ENCODE peak calls at places on chromosomes 5 and 9, in four cellular contexts. One of them, this sample, is unnamed.
A peak's percentile ranks its signal among the peaks of the same experiment; 100 is the strongest.

GRCh38 chr5:95178046-95178651 is 106.7 kb downstream of the MCTP1 start:
- DNase-seq in SK-N-SH: no peak
- DNase-seq in GM12878: peak; percentile 12
- DNase-seq in K562: peak; percentile 17
- DNase-seq in this sample: peak; percentile 7

GRCh38 chr9:33129886-33130284 is 37.3 kb downstream of the B4GALT1 start:
- DNase-seq in K562: no peak
- DNase-seq in GM12878: no peak
- DNase-seq in SK-N-SH: no peak
- DNase-seq in this sample: no peak

GRCh38 chr5:63011158-63011557 is 432.5 kb downstream of the LRRC70 start:
- DNase-seq in GM12878: no peak
- DNase-seq in SK-N-SH: no peak
- DNase-seq in K562: no peak
- DNase-seq in this sample: no peak

GRCh38 chr5:45162974-45163373 is 354.2 kb downstream of the MRPS30 start:
- DNase-seq in SK-N-SH: no peak
- DNase-seq in K562: no peak
- DNase-seq in GM12878: no peak
- DNase-seq in this sample: no peak

GRCh38 chr5:158727771-158728311 is 371.9 kb downstream of the EBF1 start:
- DNase-seq in SK-N-SH: no peak
- DNase-seq in K562: no peak
- DNase-seq in GM12878: no peak
- DNase-seq in this sample: peak; percentile 1

GRCh38 chr9:91421022-91421765 is 2.4 kb downstream of the NFIL3 start:
- DNase-seq in K562: no peak
- DNase-seq in SK-N-SH: peak; percentile 87
- DNase-seq in GM12878: no peak
- DNase-seq in this sample: peak; percentile 36

GRCh38 chr5:7190727-7191126 is 205.2 kb upstream of the ADCY2 start:
- DNase-seq in K562: no peak
- DNase-seq in SK-N-SH: no peak
- DNase-seq in GM12878: no peak
- DNase-seq in this sample: no peak

GRCh38 chr5:146296245-146296644 is 42.4 kb upstream of the POU4F3 start:
- DNase-seq in GM12878: no peak
- DNase-seq in SK-N-SH: no peak
- DNase-seq in K562: no peak
- DNase-seq in this sample: no peak

GRCh38 chr5:146877783-146878470 is 630 bp downstream of the PPP2R2B start:
- DNase-seq in GM12878: no peak
- DNase-seq in SK-N-SH: peak; percentile 79
- DNase-seq in K562: no peak
- DNase-seq in this sample: no peak

GRCh38 chr9:113624721-113625120 is 161.2 kb downstream of the RGS3 start:
- DNase-seq in K562: no peak
- DNase-seq in GM12878: no peak
- DNase-seq in SK-N-SH: peak; percentile 60
- DNase-seq in this sample: no peak

GRCh38 chr5:135706893-135707292 is 127.6 kb upstream of the SLC25A48 start:
- DNase-seq in GM12878: no peak
- DNase-seq in SK-N-SH: no peak
- DNase-seq in K562: no peak
- DNase-seq in this sample: no peak

GRCh38 chr5:68962632-68963484 is 131.0 kb upstream of the SLC30A5 start:
- DNase-seq in SK-N-SH: peak; percentile 74
- DNase-seq in GM12878: no peak
- DNase-seq in K562: peak; percentile 65
- DNase-seq in this sample: peak; percentile 46

GRCh38 chr5:120258123-120258522 is 206.0 kb upstream of the PRR16 start:
- DNase-seq in GM12878: no peak
- DNase-seq in SK-N-SH: no peak
- DNase-seq in K562: no peak
- DNase-seq in this sample: no peak
- TF ChIP-seq NFIC in GM12878: no peak
- TF ChIP-seq NFIC in SK-N-SH: no peak
- TF ChIP-seq NFIC in K562: no peak
- TF ChIP-seq NFIC in this sample: no peak

DNA sequence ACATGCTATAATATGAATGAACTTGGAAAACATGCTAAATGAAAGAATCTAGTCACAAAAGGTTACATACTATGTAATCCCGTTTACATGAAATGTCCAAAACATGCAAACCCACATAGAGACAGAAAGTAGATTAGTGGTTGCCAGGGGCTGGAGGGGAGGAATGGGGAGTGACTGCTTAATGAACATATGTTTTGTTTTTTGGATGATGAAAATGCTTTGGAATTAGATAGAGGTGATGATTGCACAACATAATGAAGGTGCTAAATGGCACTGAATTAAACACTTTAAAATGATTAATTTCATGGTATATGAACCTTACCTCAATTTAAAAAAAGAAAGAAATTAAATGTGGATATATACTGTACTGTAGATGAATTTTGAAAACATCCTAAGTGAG is 17.6 kb upstream of the NDFIP1 start:
- DNase-seq in K562: no peak
- DNase-seq in GM12878: no peak
- DNase-seq in SK-N-SH: no peak
- DNase-seq in this sample: no peak
- TF ChIP-seq NFIC in K562: no peak
- TF ChIP-seq NFIC in GM12878: no peak
- TF ChIP-seq NFIC in SK-N-SH: no peak
- TF ChIP-seq NFIC in this sample: no peak

GRCh38 chr9:87447547-87448432 is 49.9 kb upstream of the DAPK1 start:
- DNase-seq in SK-N-SH: peak; percentile 40
- DNase-seq in K562: no peak
- DNase-seq in GM12878: no peak
- DNase-seq in this sample: no peak
- TF ChIP-seq NFIC in SK-N-SH: no peak
- TF ChIP-seq NFIC in K562: no peak
- TF ChIP-seq NFIC in GM12878: no peak
- TF ChIP-seq NFIC in this sample: no peak

GRCh38 chr5:38468202-38468656 is 88.2 kb downstream of the LIFR start:
- DNase-seq in K562: no peak
- DNase-seq in SK-N-SH: no peak
- DNase-seq in GM12878: no peak
- DNase-seq in this sample: peak; percentile 50
- TF ChIP-seq NFIC in K562: no peak
- TF ChIP-seq NFIC in SK-N-SH: peak; percentile 81
- TF ChIP-seq NFIC in GM12878: no peak
- TF ChIP-seq NFIC in this sample: no peak

GRCh38 chr5:14331377-14331776 is 188.2 kb downstream of the TRIO start:
- DNase-seq in GM12878: no peak
- DNase-seq in K562: no peak
- DNase-seq in SK-N-SH: no peak
- DNase-seq in this sample: no peak
- TF ChIP-seq NFIC in GM12878: no peak
- TF ChIP-seq NFIC in K562: no peak
- TF ChIP-seq NFIC in SK-N-SH: no peak
- TF ChIP-seq NFIC in this sample: no peak

DNA sequence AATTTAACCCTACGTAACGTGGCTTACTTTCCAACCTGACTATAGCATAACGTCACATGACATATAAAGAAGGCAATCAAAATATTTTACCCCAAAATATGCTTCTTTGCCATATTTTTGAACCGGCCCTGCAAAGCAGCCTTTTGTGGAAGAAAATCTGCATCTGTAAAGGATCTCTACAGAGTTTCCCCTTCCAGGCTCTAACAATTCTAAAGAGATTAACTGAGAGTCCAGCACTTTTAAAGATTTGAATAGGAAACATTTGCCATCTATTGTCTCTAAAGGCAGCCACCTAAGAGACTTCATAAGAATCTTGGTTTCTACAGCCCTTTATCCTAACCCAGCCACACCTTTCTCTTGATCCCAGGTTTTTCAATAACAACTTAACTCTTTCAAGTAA is 22.7 kb downstream of the AP3B1 start:
- DNase-seq in K562: no peak
- DNase-seq in GM12878: no peak
- DNase-seq in SK-N-SH: no peak
- DNase-seq in this sample: no peak
- TF ChIP-seq NFIC in K562: no peak
- TF ChIP-seq NFIC in GM12878: no peak
- TF ChIP-seq NFIC in SK-N-SH: no peak
- TF ChIP-seq NFIC in this sample: no peak

This sample was measured in HepG2.